ENCODE peak calls at places on chromosomes 6 and 20, in nine cellular contexts. B is heart left ventricle, Y is cardiac muscle cell, F is PC-3, V is keratinocyte, E is RWPE1, Q is mammary epithelial cell, S is uterus, A is fibroblast of lung. K is an unnamed sample.

GRCh38 chr6:31572041-31572911 is at the start of gene LTA:
- DNase-seq in B (no peak), Y (no peak), F (no peak), V (no peak), E (no peak), Q (no peak), S (no peak), A (no peak), K (no peak)

GRCh38 chr6:162181741-162182401 is 545.7 kb downstream of the PRKN start:
- DNase-seq in B (no peak), Y (no peak), F (no peak), V (no peak), E (peak), Q (no peak), S (no peak), A (peak), K (peak)

GRCh38 chr20:47317127-47317895 is 39.2 kb downstream of the ZMYND8 start:
- DNase-seq in B (peak), Y (no peak), F (peak), V (peak), E (peak), Q (peak), S (peak), A (peak), K (peak)

GRCh38 chr20:43726811-43727338 is at the start of gene GTSF1L:
- DNase-seq in B (peak), Y (no peak), F (peak), V (no peak), E (no peak), Q (no peak), S (no peak), A (peak), K (peak)

GRCh38 chr20:64180673-64181072 is 16.4 kb downstream of the MYT1 start:
- DNase-seq in B (no peak), Y (no peak), F (no peak), V (no peak), E (no peak), Q (no peak), S (no peak), A (no peak), K (no peak)

GRCh38 chr6:17393335-17394191 is at the start of gene CAP2:
- DNase-seq in B (peak), Y (peak), F (peak), V (no peak), E (peak), Q (peak), S (peak), A (peak), K (peak)

GRCh38 chr20:37486186-37486999 is 34.7 kb upstream of the NNAT start:
- DNase-seq in B (no peak), Y (no peak), F (no peak), V (no peak), E (no peak), Q (no peak), S (no peak), A (no peak), K (no peak)

GRCh38 chr6:41644297-41644879 is 6.1 kb downstream of the MDFI start:
- DNase-seq in B (no peak), Y (no peak), F (no peak), V (no peak), E (peak), Q (peak), S (no peak), A (no peak), K (no peak)

GRCh38 chr20:50510706-50511401 is 671 bp downstream of the PTPN1 start:
- DNase-seq in B (peak), Y (peak), F (peak), V (no peak), E (no peak), Q (peak), S (peak), A (no peak), K (no peak)

GRCh38 chr20:8039048-8039447 is 19.5 kb upstream of the TMX4 start:
- DNase-seq in B (no peak), Y (no peak), F (no peak), V (no peak), E (no peak), Q (no peak), S (no peak), A (no peak), K (no peak)

GRCh38 chr6:7594579-7595125 is 4.7 kb downstream of the SNRNP48 start:
- DNase-seq in B (no peak), Y (peak), F (no peak), V (no peak), E (no peak), Q (no peak), S (no peak), A (no peak), K (no peak)

GRCh38 chr6:53159558-53159957 is 10.9 kb upstream of the GCM1 start:
- DNase-seq in B (no peak), Y (no peak), F (peak), V (no peak), E (peak), Q (peak), S (no peak), A (peak), K (no peak)

GRCh38 chr6:25173951-25174474 is 105.2 kb upstream of the CARMIL1 start:
- DNase-seq in B (no peak), Y (no peak), F (peak), V (peak), E (peak), Q (peak), S (peak), A (peak), K (peak)

GRCh38 chr6:56072856-56073255 is 174.5 kb downstream of the COL21A1 start:
- DNase-seq in B (no peak), Y (no peak), F (peak), V (no peak), E (no peak), Q (peak), S (no peak), A (peak), K (peak)

GRCh38 chr6:19759117-19759880 is 77.9 kb upstream of the ID4 start:
- DNase-seq in B (no peak), Y (no peak), F (peak), V (peak), E (peak), Q (peak), S (no peak), A (peak), K (peak)

GRCh38 chr6:72246926-72247325 is 360.6 kb downstream of the RIMS1 start:
- DNase-seq in B (no peak), Y (peak), F (peak), V (no peak), E (peak), Q (peak), S (no peak), A (peak), K (peak)

GRCh38 chr6:144283781-144284473 is 1.2 kb upstream of the UTRN start:
- DNase-seq in B (no peak), Y (peak), F (peak), V (no peak), E (no peak), Q (peak), S (no peak), A (peak), K (peak)

GRCh38 chr6:111712398-111712797 is 106.7 kb upstream of the TRAF3IP2 start:
- DNase-seq in B (no peak), Y (peak), F (no peak), V (no peak), E (peak), Q (peak), S (no peak), A (peak), K (peak)

GRCh38 chr6:37060195-37060559 is 54.7 kb downstream of the FGD2 start:
- DNase-seq in B (no peak), Y (no peak), F (peak), V (no peak), E (no peak), Q (no peak), S (no peak), A (no peak), K (no peak)

GRCh38 chr6:160297310-160297709 is 38.7 kb upstream of the SLC22A2 start:
- DNase-seq in B (no peak), Y (peak), F (peak), V (no peak), E (no peak), Q (no peak), S (no peak), A (no peak), K (no peak)

GRCh38 chr20:973785-974194 is 28.3 kb downstream of the RSPO4 start:
- DNase-seq in B (no peak), Y (peak), F (peak), V (peak), E (peak), Q (peak), S (no peak), A (peak), K (peak)

GRCh38 chr6:100553243-100553642 is 88.5 kb upstream of the SIM1 start:
- DNase-seq in B (no peak), Y (no peak), F (no peak), V (no peak), E (no peak), Q (no peak), S (no peak), A (no peak), K (no peak)

GRCh38 chr6:166866839-166867637 is 89.3 kb downstream of the RNASET2 start:
- DNase-seq in B (no peak), Y (no peak), F (no peak), V (no peak), E (no peak), Q (no peak), S (no peak), A (no peak), K (no peak)

GRCh38 chr6:96164802-96165201 is 149.0 kb downstream of the FUT9 start:
- DNase-seq in B (no peak), Y (no peak), F (no peak), V (no peak), E (no peak), Q (no peak), S (no peak), A (no peak), K (no peak)

GRCh38 chr6:135322427-135323201 is 141.5 kb downstream of the MYB start:
- DNase-seq in B (no peak), Y (no peak), F (no peak), V (no peak), E (no peak), Q (no peak), S (no peak), A (no peak), K (no peak)

GRCh38 chr6:129381885-129382284 is 328.1 kb downstream of the ARHGAP18 start:
- DNase-seq in B (no peak), Y (no peak), F (no peak), V (no peak), E (no peak), Q (no peak), S (no peak), A (no peak), K (no peak)

GRCh38 chr6:37244430-37245310 is 12.9 kb upstream of the TBC1D22B start:
- DNase-seq in B (peak), Y (no peak), F (peak), V (peak), E (peak), Q (peak), S (peak), A (peak), K (peak)

GRCh38 chr6:14747881-14748520 is 497.9 kb upstream of the JARID2 start:
- DNase-seq in B (no peak), Y (no peak), F (no peak), V (no peak), E (no peak), Q (no peak), S (no peak), A (peak), K (no peak)

GRCh38 chr6:16450285-16450684 is 211.9 kb downstream of the GMPR start:
- DNase-seq in B (no peak), Y (no peak), F (no peak), V (no peak), E (no peak), Q (no peak), S (no peak), A (peak), K (peak)

GRCh38 chr6:135686784-135687301 is 164.7 kb upstream of the PDE7B start:
- DNase-seq in B (no peak), Y (no peak), F (peak), V (no peak), E (peak), Q (peak), S (no peak), A (peak), K (no peak)

GRCh38 chr20:37384683-37385174 is 38.8 kb downstream of the SRC start:
- DNase-seq in B (peak), Y (peak), F (peak), V (no peak), E (peak), Q (peak), S (peak), A (peak), K (peak)

GRCh38 chr6:169864148-169865030 is 113.0 kb downstream of the ERMARD start:
- DNase-seq in B (no peak), Y (no peak), F (no peak), V (no peak), E (no peak), Q (no peak), S (no peak), A (no peak), K (no peak)

GRCh38 chr20:17466641-17467040 is 64.5 kb downstream of the BFSP1 start:
- DNase-seq in B (no peak), Y (no peak), F (peak), V (no peak), E (no peak), Q (peak), S (no peak), A (no peak), K (no peak)

GRCh38 chr6:159943965-159944598 is 24.8 kb upstream of the IGF2R start:
- DNase-seq in B (no peak), Y (no peak), F (no peak), V (no peak), E (no peak), Q (no peak), S (no peak), A (no peak), K (no peak)

GRCh38 chr20:46192376-46192944 is 74.3 kb downstream of the CD40 start:
- DNase-seq in B (no peak), Y (no peak), F (no peak), V (no peak), E (no peak), Q (no peak), S (no peak), A (no peak), K (no peak)

GRCh38 chr20:3237011-3237957 is 1.7 kb downstream of the SLC4A11 start:
- DNase-seq in B (no peak), Y (no peak), F (no peak), V (no peak), E (no peak), Q (no peak), S (no peak), A (no peak), K (no peak)

GRCh38 chr6:148747493-148748160 is 797 bp downstream of the UST start:
- DNase-seq in B (peak), Y (peak), F (peak), V (no peak), E (peak), Q (peak), S (peak), A (no peak), K (peak)

GRCh38 chr6:113522376-113522775 is 334.8 kb upstream of the MARCKS start:
- DNase-seq in B (no peak), Y (no peak), F (no peak), V (no peak), E (no peak), Q (no peak), S (no peak), A (no peak), K (no peak)

GRCh38 chr6:118577972-118578371 is 29.9 kb downstream of the PLN start:
- DNase-seq in B (no peak), Y (no peak), F (no peak), V (no peak), E (no peak), Q (no peak), S (no peak), A (no peak), K (no peak)

GRCh38 chr6:118579786-118580185 is 31.7 kb downstream of the PLN start:
- DNase-seq in B (no peak), Y (no peak), F (no peak), V (no peak), E (no peak), Q (no peak), S (no peak), A (no peak), K (no peak)

GRCh38 chr6:118581489-118581959 is 33.4 kb downstream of the PLN start:
- DNase-seq in B (no peak), Y (no peak), F (peak), V (no peak), E (peak), Q (peak), S (no peak), A (peak), K (peak)

GRCh38 chr6:118578617-118579016 is 30.5 kb downstream of the PLN start:
- DNase-seq in B (no peak), Y (no peak), F (no peak), V (no peak), E (no peak), Q (no peak), S (no peak), A (no peak), K (no peak)

GRCh38 chr6:118580585-118581419 is 32.7 kb downstream of the PLN start:
- DNase-seq in B (peak), Y (peak), F (peak), V (peak), E (peak), Q (peak), S (peak), A (peak), K (peak)
- H3K27ac ChIP-seq in B (no peak), Y (peak), F (no peak), V (no peak), E (peak), Q (no peak), S (peak), A (no peak), K (no peak)

DNA sequence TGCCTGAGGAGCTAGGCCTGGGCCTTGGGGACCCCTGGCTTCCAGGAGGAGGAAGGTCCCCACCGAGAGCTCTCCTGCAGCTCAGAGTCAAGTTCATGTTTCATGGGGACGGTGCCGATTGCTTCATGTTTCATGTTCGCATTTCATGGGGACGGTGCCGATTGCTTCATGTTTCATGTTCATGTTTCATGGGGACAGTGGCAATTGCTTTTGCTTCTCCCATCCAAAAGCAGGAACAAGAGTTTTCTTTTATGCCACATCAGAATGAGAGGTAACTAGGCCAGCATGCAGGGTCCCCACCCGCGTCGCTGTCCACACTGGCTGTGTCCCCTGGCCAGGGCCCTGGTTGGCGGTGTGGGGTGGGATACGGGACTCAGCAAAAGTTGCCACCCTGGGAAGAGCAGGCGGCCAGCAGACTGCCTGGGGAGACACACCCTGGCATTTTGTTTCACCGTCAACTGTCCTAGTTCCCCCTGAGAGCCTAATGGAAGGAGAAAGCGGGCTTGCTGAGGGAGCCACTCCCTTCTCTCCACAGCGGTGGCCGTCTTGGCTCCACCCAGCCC is 46.0 kb downstream of the DACT2 start:
- DNase-seq in B (no peak), Y (no peak), F (no peak), V (no peak), E (no peak), Q (no peak), S (no peak), A (no peak), K (no peak)
- H3K27ac ChIP-seq in B (no peak), Y (no peak), F (no peak), V (no peak), E (no peak), Q (no peak), S (no peak), A (no peak), K (no peak)

GRCh38 chr6:154594474-154595198 is 84.2 kb upstream of the CNKSR3 start:
- DNase-seq in B (no peak), Y (no peak), F (no peak), V (no peak), E (no peak), Q (no peak), S (no peak), A (no peak), K (no peak)

GRCh38 chr6:154590770-154591169 is 80.3 kb upstream of the CNKSR3 start:
- DNase-seq in B (no peak), Y (no peak), F (peak), V (no peak), E (no peak), Q (no peak), S (no peak), A (no peak), K (no peak)

GRCh38 chr6:154593122-154593521 is 82.6 kb upstream of the CNKSR3 start:
- DNase-seq in B (peak), Y (peak), F (no peak), V (no peak), E (no peak), Q (no peak), S (peak), A (no peak), K (no peak)

GRCh38 chr6:154591220-154591619 is 80.7 kb upstream of the CNKSR3 start:
- DNase-seq in B (no peak), Y (no peak), F (no peak), V (no peak), E (no peak), Q (no peak), S (no peak), A (no peak), K (no peak)

DNA sequence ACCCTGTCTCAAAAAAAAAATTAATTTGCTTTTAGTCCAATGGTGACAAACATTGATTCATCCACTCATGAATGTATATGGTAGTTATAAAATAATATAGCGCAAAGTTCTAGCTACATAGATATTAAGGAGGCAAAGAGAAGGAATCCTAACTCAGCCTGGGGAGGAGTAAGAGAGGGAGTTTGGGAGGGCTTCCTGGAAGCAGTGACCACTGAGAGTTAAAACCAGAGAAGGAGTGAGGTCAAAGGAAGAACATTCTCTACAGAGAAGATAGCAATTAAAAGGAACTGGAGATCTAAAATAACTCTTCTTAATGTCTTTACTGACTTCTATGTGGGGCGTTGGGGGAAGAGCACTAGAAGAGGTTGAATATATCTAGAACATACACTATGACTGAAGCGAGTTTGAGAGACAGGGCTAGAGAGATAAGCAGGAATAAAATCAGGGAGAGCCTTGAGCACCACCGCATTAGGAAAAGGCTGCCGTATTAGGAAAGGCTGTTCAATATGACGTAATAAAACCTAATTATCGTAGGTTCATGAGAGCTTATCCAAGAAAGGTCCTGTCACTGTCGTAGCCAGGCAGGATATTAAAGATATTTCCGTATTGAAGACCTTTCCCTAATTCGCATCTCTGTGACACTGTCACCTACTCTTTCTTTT is 81.8 kb upstream of the CNKSR3 start:
- DNase-seq in B (no peak), Y (no peak), F (no peak), V (no peak), E (no peak), Q (no peak), S (no peak), A (no peak), K (no peak)
- H3K27ac ChIP-seq in B (peak), Y (peak), F (no peak), V (no peak), E (no peak), Q (no peak), S (peak), A (no peak), K (no peak)

DNA sequence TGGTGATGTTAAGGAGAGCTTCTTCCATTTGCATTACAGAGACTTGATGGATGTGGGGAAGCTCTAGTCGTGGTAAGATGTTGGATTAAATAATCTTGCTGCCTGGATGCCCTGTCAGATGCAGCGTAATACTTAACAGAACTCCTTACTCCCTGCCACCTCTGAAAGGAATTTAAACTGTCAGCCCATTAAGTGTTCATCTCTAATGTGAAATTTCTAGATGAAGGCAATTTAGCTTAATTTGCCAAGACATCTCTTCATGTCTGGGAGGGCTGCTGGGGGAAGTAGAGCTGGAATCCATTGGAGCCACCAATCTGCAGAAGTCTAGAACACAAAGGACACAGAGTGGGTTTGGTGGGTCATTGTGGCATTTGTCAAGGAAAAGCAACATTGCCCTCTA is 64.4 kb downstream of the SOBP start:
- DNase-seq in B (no peak), Y (no peak), F (no peak), V (no peak), E (no peak), Q (no peak), S (no peak), A (no peak), K (no peak)
- H3K27ac ChIP-seq in B (no peak), Y (no peak), F (no peak), V (no peak), E (no peak), Q (no peak), S (no peak), A (no peak), K (no peak)